ENCODE peak calls at places on chromosomes 7 and 10, in four cellular contexts. Z, K, M and E are unnamed samples.

GRCh38 chr7:3134715-3135114 is 91.0 kb upstream of the CARD11 start:
- DNase-seq in Z (no peak), K (no peak), M (no peak), E (no peak)

GRCh38 chr7:33447980-33448379 is 318.6 kb downstream of the BBS9 start:
- DNase-seq in Z (no peak), K (no peak), M (no peak), E (no peak)

GRCh38 chr10:78749200-78749599 is 319.6 kb upstream of the ZMIZ1 start:
- DNase-seq in Z (no peak), K (no peak), M (no peak), E (no peak)

GRCh38 chr7:45588466-45588865 is 14.3 kb downstream of the ADCY1 start:
- DNase-seq in Z (no peak), K (no peak), M (no peak), E (no peak)

GRCh38 chr7:7109934-7110333 is 72.4 kb upstream of the C1GALT1 start:
- DNase-seq in Z (no peak), K (no peak), M (no peak), E (peak; percentile 28)

GRCh38 chr7:31788891-31789680 is 102.1 kb downstream of the PPP1R17 start:
- DNase-seq in Z (no peak), K (no peak), M (no peak), E (no peak)

GRCh38 chr7:108324053-108325038 is 131.9 kb downstream of the NRCAM start:
- DNase-seq in Z (no peak), K (no peak), M (no peak), E (peak; percentile 42)

GRCh38 chr7:34019431-34019830 is 114.1 kb downstream of the BMPER start:
- DNase-seq in Z (no peak), K (no peak), M (no peak), E (no peak)

GRCh38 chr10:90174531-90174930 is 473.1 kb downstream of the KIF20B start:
- DNase-seq in Z (no peak), K (no peak), M (no peak), E (no peak)

GRCh38 chr10:124032982-124033886 is 60.2 kb downstream of the CHST15 start:
- DNase-seq in Z (peak; percentile 68), K (no peak), M (peak; percentile 51), E (no peak)

GRCh38 chr7:17963281-17963680 is 23.0 kb upstream of the SNX13 start:
- DNase-seq in Z (no peak), K (no peak), M (peak; percentile 72), E (no peak)

GRCh38 chr7:134892963-134893362 is 93.3 kb upstream of the AGBL3 start:
- DNase-seq in Z (no peak), K (no peak), M (no peak), E (no peak)

GRCh38 chr7:47329320-47329926 is 252.5 kb downstream of the TNS3 start:
- DNase-seq in Z (no peak), K (peak; percentile 58), M (peak; percentile 46), E (no peak)

GRCh38 chr10:132423966-132424847 is 27.2 kb downstream of the PWWP2B start:
- DNase-seq in Z (no peak), K (no peak), M (no peak), E (no peak)

GRCh38 chr7:24024689-24025088 is 259.3 kb upstream of the NPY start:
- DNase-seq in Z (no peak), K (no peak), M (no peak), E (no peak)

GRCh38 chr10:60572511-60573194 is 183.0 kb upstream of the ANK3 start:
- DNase-seq in Z (peak; percentile 46), K (peak; percentile 47), M (peak; percentile 53), E (peak; percentile 15)

GRCh38 chr7:132472463-132473120 is 103.7 kb downstream of the PLXNA4 start:
- DNase-seq in Z (no peak), K (peak; percentile 84), M (no peak), E (no peak)

GRCh38 chr10:21989453-21990154 is 13.9 kb downstream of the DNAJC1 start:
- DNase-seq in Z (no peak), K (peak; percentile 77), M (peak; percentile 77), E (peak; percentile 77)

GRCh38 chr10:69912584-69912983 is 110.9 kb downstream of the COL13A1 start:
- DNase-seq in Z (peak; percentile 19), K (no peak), M (no peak), E (no peak)

GRCh38 chr7:98869374-98870070 is at the start of gene TMEM130:
- DNase-seq in Z (no peak), K (no peak), M (peak; percentile 18), E (no peak)

GRCh38 chr10:76491216-76491615 is 1059.8 kb downstream of the LRMDA start:
- DNase-seq in Z (peak; percentile 38), K (no peak), M (peak; percentile 73), E (no peak)

GRCh38 chr10:61894150-61894549 is 7.3 kb upstream of the ARID5B start:
- DNase-seq in Z (no peak), K (no peak), M (no peak), E (no peak)